ENCODE peak calls at places on chromosomes 16 and 17, in six cellular contexts. One of them, this sample, is unnamed.

GRCh38 chr17:17748179-17748578 is 66.9 kb downstream of the RAI1 start:
- DNase-seq in heart left ventricle: no peak
- DNase-seq in fibroblast of pulmonary artery: no peak
- DNase-seq in BE2C: no peak
- DNase-seq in keratinocyte: no peak
- DNase-seq in suprapubic skin: no peak
- DNase-seq in this sample: no peak

GRCh38 chr17:9259419-9259818 is 238.1 kb downstream of the NTN1 start:
- DNase-seq in heart left ventricle: peak
- DNase-seq in fibroblast of pulmonary artery: no peak
- DNase-seq in BE2C: no peak
- DNase-seq in keratinocyte: no peak
- DNase-seq in suprapubic skin: no peak
- DNase-seq in this sample: no peak

GRCh38 chr16:50182441-50182840 is 29.3 kb downstream of the TENT4B start:
- DNase-seq in heart left ventricle: no peak
- DNase-seq in fibroblast of pulmonary artery: no peak
- DNase-seq in BE2C: no peak
- DNase-seq in keratinocyte: no peak
- DNase-seq in suprapubic skin: no peak
- DNase-seq in this sample: no peak

GRCh38 chr16:66304151-66304550 is 62.3 kb upstream of the CDH5 start:
- DNase-seq in heart left ventricle: no peak
- DNase-seq in fibroblast of pulmonary artery: no peak
- DNase-seq in BE2C: no peak
- DNase-seq in keratinocyte: no peak
- DNase-seq in suprapubic skin: no peak
- DNase-seq in this sample: no peak

GRCh38 chr16:61654962-61655361 is 381.3 kb downstream of the CDH8 start:
- DNase-seq in heart left ventricle: no peak
- DNase-seq in fibroblast of pulmonary artery: no peak
- DNase-seq in BE2C: no peak
- DNase-seq in keratinocyte: no peak
- DNase-seq in suprapubic skin: no peak
- DNase-seq in this sample: no peak

GRCh38 chr17:58452738-58453137 is 35.4 kb upstream of the RNF43 start:
- DNase-seq in heart left ventricle: no peak
- DNase-seq in fibroblast of pulmonary artery: no peak
- DNase-seq in BE2C: no peak
- DNase-seq in keratinocyte: no peak
- DNase-seq in suprapubic skin: no peak
- DNase-seq in this sample: no peak

GRCh38 chr17:74519951-74520553 is 11.2 kb downstream of the CD300LB start:
- DNase-seq in heart left ventricle: peak
- DNase-seq in fibroblast of pulmonary artery: no peak
- DNase-seq in BE2C: no peak
- DNase-seq in keratinocyte: no peak
- DNase-seq in suprapubic skin: no peak
- DNase-seq in this sample: no peak

GRCh38 chr16:89004209-89004831 is 27.3 kb upstream of the CBFA2T3 start:
- DNase-seq in heart left ventricle: peak
- DNase-seq in fibroblast of pulmonary artery: peak
- DNase-seq in BE2C: peak
- DNase-seq in keratinocyte: no peak
- DNase-seq in suprapubic skin: no peak
- DNase-seq in this sample: no peak

GRCh38 chr16:2150418-2151187 is 2.2 kb downstream of the RAB26 start:
- DNase-seq in heart left ventricle: no peak
- DNase-seq in fibroblast of pulmonary artery: no peak
- DNase-seq in BE2C: peak
- DNase-seq in keratinocyte: no peak
- DNase-seq in suprapubic skin: peak
- DNase-seq in this sample: no peak

GRCh38 chr17:80058311-80058955 is 22.0 kb downstream of the CCDC40 start:
- DNase-seq in heart left ventricle: no peak
- DNase-seq in fibroblast of pulmonary artery: no peak
- DNase-seq in BE2C: no peak
- DNase-seq in keratinocyte: no peak
- DNase-seq in suprapubic skin: no peak
- DNase-seq in this sample: no peak

GRCh38 chr17:45969726-45970125 is 29.3 kb upstream of the STH start:
- DNase-seq in heart left ventricle: no peak
- DNase-seq in fibroblast of pulmonary artery: no peak
- DNase-seq in BE2C: no peak
- DNase-seq in keratinocyte: no peak
- DNase-seq in suprapubic skin: no peak
- DNase-seq in this sample: no peak

GRCh38 chr17:19621697-19622096 is 26.9 kb upstream of the ALDH3A2 start:
- DNase-seq in heart left ventricle: no peak
- DNase-seq in fibroblast of pulmonary artery: no peak
- DNase-seq in BE2C: no peak
- DNase-seq in keratinocyte: no peak
- DNase-seq in suprapubic skin: no peak
- DNase-seq in this sample: no peak

GRCh38 chr17:46739982-46740381 is 78.5 kb downstream of the WNT3 start:
- DNase-seq in heart left ventricle: no peak
- DNase-seq in fibroblast of pulmonary artery: no peak
- DNase-seq in BE2C: no peak
- DNase-seq in keratinocyte: no peak
- DNase-seq in suprapubic skin: no peak
- DNase-seq in this sample: no peak

GRCh38 chr17:5042152-5043022 is 7.2 kb upstream of the SLC52A1 start:
- DNase-seq in heart left ventricle: no peak
- DNase-seq in fibroblast of pulmonary artery: no peak
- DNase-seq in BE2C: no peak
- DNase-seq in keratinocyte: no peak
- DNase-seq in suprapubic skin: no peak
- DNase-seq in this sample: no peak

GRCh38 chr16:68105611-68106010 is 20.4 kb downstream of the NFATC3 start:
- DNase-seq in heart left ventricle: no peak
- DNase-seq in fibroblast of pulmonary artery: no peak
- DNase-seq in BE2C: no peak
- DNase-seq in keratinocyte: no peak
- DNase-seq in suprapubic skin: no peak
- DNase-seq in this sample: no peak

GRCh38 chr16:12609937-12610699 is 193.6 kb downstream of the CPPED1 start:
- DNase-seq in heart left ventricle: no peak
- DNase-seq in fibroblast of pulmonary artery: no peak
- DNase-seq in BE2C: no peak
- DNase-seq in keratinocyte: no peak
- DNase-seq in suprapubic skin: no peak
- DNase-seq in this sample: no peak

GRCh38 chr17:7330099-7331015 is 1.2 kb upstream of the NEURL4 start:
- DNase-seq in heart left ventricle: peak
- DNase-seq in fibroblast of pulmonary artery: peak
- DNase-seq in BE2C: peak
- DNase-seq in keratinocyte: no peak
- DNase-seq in suprapubic skin: peak
- DNase-seq in this sample: peak

GRCh38 chr17:46782250-46782953 is 36.1 kb downstream of the WNT3 start:
- DNase-seq in heart left ventricle: no peak
- DNase-seq in fibroblast of pulmonary artery: peak
- DNase-seq in BE2C: peak
- DNase-seq in keratinocyte: no peak
- DNase-seq in suprapubic skin: no peak
- DNase-seq in this sample: no peak

GRCh38 chr16:72999541-73000019 is 48.3 kb downstream of the ZFHX3 start:
- DNase-seq in heart left ventricle: no peak
- DNase-seq in fibroblast of pulmonary artery: no peak
- DNase-seq in BE2C: no peak
- DNase-seq in keratinocyte: no peak
- DNase-seq in suprapubic skin: peak
- DNase-seq in this sample: no peak

GRCh38 chr17:76493505-76494167 is 7.6 kb downstream of the RHBDF2 start:
- DNase-seq in heart left ventricle: no peak
- DNase-seq in fibroblast of pulmonary artery: no peak
- DNase-seq in BE2C: no peak
- DNase-seq in keratinocyte: no peak
- DNase-seq in suprapubic skin: no peak
- DNase-seq in this sample: no peak

GRCh38 chr17:79575229-79575628 is 35.6 kb downstream of the RBFOX3 start:
- DNase-seq in heart left ventricle: no peak
- DNase-seq in fibroblast of pulmonary artery: no peak
- DNase-seq in BE2C: no peak
- DNase-seq in keratinocyte: no peak
- DNase-seq in suprapubic skin: no peak
- DNase-seq in this sample: no peak

GRCh38 chr17:37465058-37465616 is 24.6 kb upstream of the DUSP14 start:
- DNase-seq in heart left ventricle: no peak
- DNase-seq in fibroblast of pulmonary artery: peak
- DNase-seq in BE2C: no peak
- DNase-seq in keratinocyte: no peak
- DNase-seq in suprapubic skin: no peak
- DNase-seq in this sample: no peak

GRCh38 chr16:86317617-86318021 is 192.7 kb upstream of the FOXF1 start:
- DNase-seq in heart left ventricle: no peak
- DNase-seq in fibroblast of pulmonary artery: no peak
- DNase-seq in BE2C: no peak
- DNase-seq in keratinocyte: no peak
- DNase-seq in suprapubic skin: no peak
- DNase-seq in this sample: no peak

GRCh38 chr17:31522284-31522931 is 130.9 kb downstream of the RAB11FIP4 start:
- DNase-seq in heart left ventricle: no peak
- DNase-seq in fibroblast of pulmonary artery: no peak
- DNase-seq in BE2C: no peak
- DNase-seq in keratinocyte: no peak
- DNase-seq in suprapubic skin: no peak
- DNase-seq in this sample: no peak

GRCh38 chr17:31523862-31524730 is 132.6 kb downstream of the RAB11FIP4 start:
- DNase-seq in heart left ventricle: no peak
- DNase-seq in fibroblast of pulmonary artery: no peak
- DNase-seq in BE2C: no peak
- DNase-seq in keratinocyte: no peak
- DNase-seq in suprapubic skin: no peak
- DNase-seq in this sample: no peak

GRCh38 chr17:31524926-31525800 is 133.7 kb downstream of the RAB11FIP4 start:
- DNase-seq in heart left ventricle: peak
- DNase-seq in fibroblast of pulmonary artery: peak
- DNase-seq in BE2C: peak
- DNase-seq in keratinocyte: peak
- DNase-seq in suprapubic skin: peak
- DNase-seq in this sample: peak

GRCh38 chr17:31521632-31522283 is 130.3 kb downstream of the RAB11FIP4 start:
- DNase-seq in heart left ventricle: no peak
- DNase-seq in fibroblast of pulmonary artery: no peak
- DNase-seq in BE2C: no peak
- DNase-seq in keratinocyte: no peak
- DNase-seq in suprapubic skin: no peak
- DNase-seq in this sample: no peak

DNA sequence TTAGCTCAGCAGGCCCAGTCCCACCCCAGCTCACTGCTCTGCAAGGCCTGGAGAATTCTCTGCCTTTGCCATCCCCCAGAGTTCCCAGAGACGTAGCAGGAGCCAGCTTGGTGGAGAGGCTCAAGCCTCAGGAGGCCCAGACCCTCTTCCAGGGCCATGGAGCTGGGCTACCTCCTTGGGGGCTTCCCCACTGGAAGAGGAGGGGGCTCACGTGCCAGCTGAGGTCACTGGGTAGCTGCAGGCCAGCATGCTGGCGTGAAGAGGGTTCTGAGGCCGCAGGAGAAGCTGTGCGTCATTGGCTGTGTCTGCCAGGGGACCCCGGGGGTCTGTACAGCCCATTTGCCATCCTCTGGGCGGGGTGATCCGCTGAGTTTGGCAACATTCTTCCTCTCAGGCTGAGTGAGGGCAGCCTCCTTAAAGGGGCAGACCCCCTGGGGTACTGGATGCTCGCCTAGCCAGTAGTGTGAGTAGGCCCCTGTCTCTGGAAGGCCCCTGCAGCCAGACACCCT is 131.6 kb downstream of the RAB11FIP4 start:
- DNase-seq in heart left ventricle: no peak
- DNase-seq in fibroblast of pulmonary artery: no peak
- DNase-seq in BE2C: no peak
- DNase-seq in keratinocyte: no peak
- DNase-seq in suprapubic skin: no peak
- DNase-seq in this sample: no peak
- TF ChIP-seq CTCF in heart left ventricle: no peak
- TF ChIP-seq CTCF in fibroblast of pulmonary artery: no peak
- TF ChIP-seq CTCF in BE2C: no peak
- TF ChIP-seq CTCF in keratinocyte: no peak
- TF ChIP-seq CTCF in suprapubic skin: no peak
- TF ChIP-seq CTCF in this sample: no peak

GRCh38 chr16:155031-155398 is 2.6 kb downstream of the HBZ start:
- DNase-seq in heart left ventricle: no peak
- DNase-seq in fibroblast of pulmonary artery: no peak
- DNase-seq in BE2C: no peak
- DNase-seq in keratinocyte: no peak
- DNase-seq in suprapubic skin: no peak
- DNase-seq in this sample: no peak
- H3K4me3 ChIP-seq in heart left ventricle: no peak
- H3K4me3 ChIP-seq in fibroblast of pulmonary artery: no peak
- H3K4me3 ChIP-seq in BE2C: peak
- H3K4me3 ChIP-seq in keratinocyte: peak
- H3K4me3 ChIP-seq in suprapubic skin: peak
- H3K4me3 ChIP-seq in this sample: no peak

DNA sequence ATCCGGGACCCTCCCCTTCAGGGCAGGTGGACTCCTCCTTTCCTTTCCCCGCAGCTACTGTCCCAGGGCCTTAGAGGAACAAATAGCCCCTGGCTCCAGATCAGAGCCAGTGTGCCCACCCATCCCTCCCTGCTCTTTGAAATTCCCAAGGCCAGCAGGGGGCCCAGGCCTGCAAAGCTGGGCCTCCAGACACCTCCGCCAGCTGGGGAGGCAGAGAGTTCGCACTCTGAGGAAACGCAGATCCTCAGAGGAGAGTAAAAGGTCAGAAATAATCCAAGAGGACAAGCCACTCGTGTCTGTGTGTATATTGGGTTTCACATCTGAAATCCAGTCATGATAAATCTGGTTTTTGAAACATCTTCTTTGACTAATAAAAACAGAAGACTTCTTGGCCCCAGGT is 44.7 kb upstream of the TBX2 start:
- DNase-seq in heart left ventricle: no peak
- DNase-seq in fibroblast of pulmonary artery: no peak
- DNase-seq in BE2C: peak
- DNase-seq in keratinocyte: no peak
- DNase-seq in suprapubic skin: no peak
- DNase-seq in this sample: no peak
- TF ChIP-seq CTCF in heart left ventricle: no peak
- TF ChIP-seq CTCF in fibroblast of pulmonary artery: no peak
- TF ChIP-seq CTCF in BE2C: peak
- TF ChIP-seq CTCF in keratinocyte: no peak
- TF ChIP-seq CTCF in suprapubic skin: no peak
- TF ChIP-seq CTCF in this sample: no peak

GRCh38 chr17:40561871-40562611 is 3.2 kb downstream of the CCR7 start:
- DNase-seq in heart left ventricle: no peak
- DNase-seq in fibroblast of pulmonary artery: no peak
- DNase-seq in BE2C: no peak
- DNase-seq in keratinocyte: no peak
- DNase-seq in suprapubic skin: peak
- DNase-seq in this sample: no peak

GRCh38 chr17:40559016-40559853 is 6.0 kb downstream of the CCR7 start:
- DNase-seq in heart left ventricle: no peak
- DNase-seq in fibroblast of pulmonary artery: peak
- DNase-seq in BE2C: no peak
- DNase-seq in keratinocyte: no peak
- DNase-seq in suprapubic skin: peak
- DNase-seq in this sample: peak

GRCh38 chr17:40561294-40561870 is 3.9 kb downstream of the CCR7 start:
- DNase-seq in heart left ventricle: no peak
- DNase-seq in fibroblast of pulmonary artery: no peak
- DNase-seq in BE2C: no peak
- DNase-seq in keratinocyte: no peak
- DNase-seq in suprapubic skin: no peak
- DNase-seq in this sample: no peak

GRCh38 chr17:40559954-40560591 is 5.2 kb downstream of the CCR7 start:
- DNase-seq in heart left ventricle: peak
- DNase-seq in fibroblast of pulmonary artery: peak
- DNase-seq in BE2C: peak
- DNase-seq in keratinocyte: peak
- DNase-seq in suprapubic skin: peak
- DNase-seq in this sample: peak

GRCh38 chr17:40560592-40561293 is 4.5 kb downstream of the CCR7 start:
- DNase-seq in heart left ventricle: no peak
- DNase-seq in fibroblast of pulmonary artery: peak
- DNase-seq in BE2C: no peak
- DNase-seq in keratinocyte: no peak
- DNase-seq in suprapubic skin: peak
- DNase-seq in this sample: no peak
- H3K4me3 ChIP-seq in heart left ventricle: no peak
- H3K4me3 ChIP-seq in fibroblast of pulmonary artery: no peak
- H3K4me3 ChIP-seq in BE2C: peak
- H3K4me3 ChIP-seq in keratinocyte: no peak
- H3K4me3 ChIP-seq in suprapubic skin: peak
- H3K4me3 ChIP-seq in this sample: no peak

This sample was measured in prostate gland.